ENCODE peak calls at places on chromosomes 6 and 20, in five cellular contexts. One of them, this sample, is unnamed.

GRCh38 chr6:88144637-88145297 is 21.4 kb downstream of the CNR1 start:
- DNase-seq in IMR-90: no peak
- DNase-seq in Caco-2: no peak
- DNase-seq in WTC11: no peak
- DNase-seq in CD8-positive, alpha-beta T cell: no peak
- DNase-seq in this sample: no peak

GRCh38 chr20:19652591-19653026 is 105.4 kb upstream of the RIN2 start:
- DNase-seq in Caco-2: no peak
- DNase-seq in CD8-positive, alpha-beta T cell: no peak
- DNase-seq in IMR-90: no peak
- DNase-seq in WTC11: no peak
- DNase-seq in this sample: no peak

GRCh38 chr20:6814945-6815344 is 47.5 kb downstream of the BMP2 start:
- DNase-seq in Caco-2: no peak
- DNase-seq in WTC11: no peak
- DNase-seq in CD8-positive, alpha-beta T cell: no peak
- DNase-seq in IMR-90: no peak
- DNase-seq in this sample: no peak

GRCh38 chr20:57650756-57651483 is 30.7 kb upstream of the ZBP1 start:
- DNase-seq in CD8-positive, alpha-beta T cell: no peak
- DNase-seq in Caco-2: no peak
- DNase-seq in IMR-90: no peak
- DNase-seq in WTC11: no peak
- DNase-seq in this sample: no peak

GRCh38 chr20:52727740-52728456 is 244.3 kb upstream of the TSHZ2 start:
- DNase-seq in Caco-2: no peak
- DNase-seq in CD8-positive, alpha-beta T cell: no peak
- DNase-seq in WTC11: no peak
- DNase-seq in IMR-90: no peak
- DNase-seq in this sample: no peak

GRCh38 chr6:113306552-113307145 is 550.5 kb upstream of the MARCKS start:
- DNase-seq in IMR-90: no peak
- DNase-seq in Caco-2: peak; percentile 64
- DNase-seq in WTC11: peak; percentile 54
- DNase-seq in CD8-positive, alpha-beta T cell: no peak
- DNase-seq in this sample: no peak

GRCh38 chr20:57317789-57318371 is 11.7 kb upstream of the SPO11 start:
- DNase-seq in IMR-90: no peak
- DNase-seq in WTC11: no peak
- DNase-seq in Caco-2: no peak
- DNase-seq in CD8-positive, alpha-beta T cell: no peak
- DNase-seq in this sample: no peak

GRCh38 chr20:23668477-23668951 is 20.3 kb downstream of the CST4 start:
- DNase-seq in CD8-positive, alpha-beta T cell: no peak
- DNase-seq in IMR-90: peak; percentile 50
- DNase-seq in WTC11: peak; percentile 72
- DNase-seq in Caco-2: peak; percentile 87
- DNase-seq in this sample: peak; percentile 63

DNA sequence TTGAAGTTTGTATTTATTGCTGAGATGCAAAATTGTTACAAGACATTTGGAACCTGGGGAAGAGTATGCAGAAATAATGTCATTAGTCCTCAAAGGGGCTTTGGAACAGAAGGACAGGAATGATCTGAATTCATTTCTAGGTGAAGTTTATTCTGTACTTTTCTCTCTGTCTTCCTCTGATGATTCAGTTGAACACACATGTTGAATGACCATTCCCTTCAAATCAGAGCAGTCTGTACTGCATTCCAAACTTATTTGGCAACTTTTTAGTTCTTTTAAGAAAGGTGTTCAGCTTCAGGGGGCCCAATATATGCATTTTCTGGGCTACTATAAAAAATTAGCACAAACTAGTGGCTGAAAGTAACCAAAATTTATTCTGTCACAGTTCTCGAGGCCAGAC is 213.9 kb upstream of the LAMP5 start:
- DNase-seq in CD8-positive, alpha-beta T cell: no peak
- DNase-seq in Caco-2: no peak
- DNase-seq in WTC11: no peak
- DNase-seq in IMR-90: peak; percentile 24
- DNase-seq in this sample: no peak
- TF ChIP-seq CTCF in CD8-positive, alpha-beta T cell: no peak
- TF ChIP-seq CTCF in Caco-2: no peak
- TF ChIP-seq CTCF in WTC11: no peak
- TF ChIP-seq CTCF in IMR-90: no peak
- TF ChIP-seq CTCF in this sample: no peak

GRCh38 chr6:68975064-68975463 is 340.0 kb downstream of the ADGRB3 start:
- DNase-seq in Caco-2: peak; percentile 32
- DNase-seq in WTC11: peak; percentile 19
- DNase-seq in CD8-positive, alpha-beta T cell: no peak
- DNase-seq in IMR-90: no peak
- DNase-seq in this sample: no peak

GRCh38 chr6:68978411-68978810 is 343.3 kb downstream of the ADGRB3 start:
- DNase-seq in Caco-2: no peak
- DNase-seq in WTC11: no peak
- DNase-seq in IMR-90: no peak
- DNase-seq in CD8-positive, alpha-beta T cell: no peak
- DNase-seq in this sample: no peak

DNA sequence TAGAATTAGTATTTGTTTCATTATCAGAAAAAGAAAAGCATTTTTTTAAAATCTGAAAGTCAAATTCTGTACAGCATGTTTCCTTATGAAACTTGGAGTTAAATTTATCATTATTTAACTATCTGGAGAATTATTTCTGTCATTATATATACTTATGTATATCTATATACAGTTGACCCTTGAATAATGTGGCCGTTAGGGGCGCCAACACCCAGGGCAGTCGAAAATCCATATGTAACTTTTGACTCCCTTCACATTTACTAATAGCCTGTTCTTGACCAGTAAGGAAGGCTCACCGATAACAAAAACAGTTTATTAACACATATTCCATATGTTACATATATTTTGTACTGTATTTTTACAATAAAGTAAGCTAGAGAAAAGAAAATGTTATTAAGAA is 341.2 kb downstream of the ADGRB3 start:
- DNase-seq in IMR-90: no peak
- DNase-seq in CD8-positive, alpha-beta T cell: no peak
- DNase-seq in WTC11: peak; percentile 15
- DNase-seq in Caco-2: no peak
- DNase-seq in this sample: no peak
- TF ChIP-seq CTCF in IMR-90: peak; percentile 18
- TF ChIP-seq CTCF in CD8-positive, alpha-beta T cell: no peak
- TF ChIP-seq CTCF in WTC11: no peak
- TF ChIP-seq CTCF in Caco-2: peak; percentile 38
- TF ChIP-seq CTCF in this sample: no peak

DNA sequence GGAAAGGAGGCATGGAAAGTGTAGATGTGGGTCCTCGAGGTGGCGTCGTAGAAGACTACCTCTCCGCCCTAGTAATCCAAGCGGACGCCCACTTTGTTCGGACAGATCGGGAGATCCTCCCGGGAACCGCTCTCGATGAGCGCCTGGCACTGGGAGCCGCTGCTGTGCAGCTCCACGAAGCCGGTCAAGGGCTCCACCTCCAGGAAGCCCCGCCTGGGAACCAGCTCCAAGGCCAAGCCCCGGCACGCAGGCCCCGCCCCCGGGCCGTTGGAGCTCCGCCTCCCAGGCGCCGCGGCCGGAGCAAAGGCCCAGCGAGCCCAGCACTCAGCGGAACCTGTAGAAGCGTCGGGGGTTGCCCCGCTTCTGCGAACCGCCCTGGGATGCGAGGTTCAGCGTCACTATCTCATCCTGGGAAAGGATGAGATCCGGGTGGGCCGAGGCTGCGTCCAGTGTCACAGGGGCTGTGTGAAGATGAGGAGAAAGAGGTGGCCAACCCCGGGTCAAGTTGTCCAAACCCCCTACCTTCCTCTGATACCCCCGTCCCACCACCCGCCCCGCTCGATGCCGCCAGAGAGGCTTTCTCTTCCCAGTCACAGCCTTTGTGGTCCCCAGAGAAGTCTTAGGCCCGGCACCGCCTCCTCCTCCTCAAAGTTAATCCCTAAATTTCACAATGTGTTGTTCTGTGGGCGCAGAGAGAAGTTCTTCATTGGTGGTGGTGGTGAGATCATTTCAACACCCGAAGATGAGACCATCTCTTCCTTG is 10.8 kb downstream of the TRIM31 start:
- DNase-seq in CD8-positive, alpha-beta T cell: peak; percentile 6
- DNase-seq in IMR-90: peak; percentile 77
- DNase-seq in Caco-2: peak; percentile 94
- DNase-seq in WTC11: peak; percentile 89
- DNase-seq in this sample: peak; percentile 63
- TF ChIP-seq CTCF in CD8-positive, alpha-beta T cell: no peak
- TF ChIP-seq CTCF in IMR-90: peak; percentile 33
- TF ChIP-seq CTCF in Caco-2: no peak
- TF ChIP-seq CTCF in WTC11: no peak
- TF ChIP-seq CTCF in this sample: no peak

GRCh38 chr6:36839819-36840379 is 655 bp upstream of the CPNE5 start:
- DNase-seq in IMR-90: no peak
- DNase-seq in CD8-positive, alpha-beta T cell: no peak
- DNase-seq in Caco-2: peak; percentile 61
- DNase-seq in WTC11: peak; percentile 52
- DNase-seq in this sample: peak; percentile 35
- TF ChIP-seq CTCF in IMR-90: peak; percentile 34
- TF ChIP-seq CTCF in CD8-positive, alpha-beta T cell: no peak
- TF ChIP-seq CTCF in Caco-2: no peak
- TF ChIP-seq CTCF in WTC11: no peak
- TF ChIP-seq CTCF in this sample: no peak

GRCh38 chr20:7924692-7925091 is 15.6 kb downstream of the HAO1 start:
- DNase-seq in Caco-2: no peak
- DNase-seq in IMR-90: peak; percentile 97
- DNase-seq in CD8-positive, alpha-beta T cell: no peak
- DNase-seq in WTC11: no peak
- DNase-seq in this sample: no peak

GRCh38 chr20:7926323-7926722 is 13.9 kb downstream of the HAO1 start:
- DNase-seq in IMR-90: no peak
- DNase-seq in WTC11: no peak
- DNase-seq in CD8-positive, alpha-beta T cell: no peak
- DNase-seq in Caco-2: no peak
- DNase-seq in this sample: no peak

GRCh38 chr20:7930386-7930785 is 9.9 kb downstream of the HAO1 start:
- DNase-seq in Caco-2: no peak
- DNase-seq in IMR-90: no peak
- DNase-seq in WTC11: no peak
- DNase-seq in CD8-positive, alpha-beta T cell: no peak
- DNase-seq in this sample: no peak

GRCh38 chr20:7926767-7927166 is 13.5 kb downstream of the HAO1 start:
- DNase-seq in Caco-2: peak; percentile 6
- DNase-seq in CD8-positive, alpha-beta T cell: no peak
- DNase-seq in IMR-90: peak; percentile 53
- DNase-seq in WTC11: no peak
- DNase-seq in this sample: no peak
- TF ChIP-seq CTCF in Caco-2: peak; percentile 44
- TF ChIP-seq CTCF in CD8-positive, alpha-beta T cell: no peak
- TF ChIP-seq CTCF in IMR-90: peak; percentile 59
- TF ChIP-seq CTCF in WTC11: peak; percentile 19
- TF ChIP-seq CTCF in this sample: peak; percentile 38

GRCh38 chr6:104718672-104719071 is 141.0 kb downstream of the HACE1 start:
- DNase-seq in WTC11: no peak
- DNase-seq in CD8-positive, alpha-beta T cell: no peak
- DNase-seq in Caco-2: no peak
- DNase-seq in IMR-90: no peak
- DNase-seq in this sample: no peak
- TF ChIP-seq CTCF in WTC11: no peak
- TF ChIP-seq CTCF in CD8-positive, alpha-beta T cell: no peak
- TF ChIP-seq CTCF in Caco-2: no peak
- TF ChIP-seq CTCF in IMR-90: no peak
- TF ChIP-seq CTCF in this sample: no peak

DNA sequence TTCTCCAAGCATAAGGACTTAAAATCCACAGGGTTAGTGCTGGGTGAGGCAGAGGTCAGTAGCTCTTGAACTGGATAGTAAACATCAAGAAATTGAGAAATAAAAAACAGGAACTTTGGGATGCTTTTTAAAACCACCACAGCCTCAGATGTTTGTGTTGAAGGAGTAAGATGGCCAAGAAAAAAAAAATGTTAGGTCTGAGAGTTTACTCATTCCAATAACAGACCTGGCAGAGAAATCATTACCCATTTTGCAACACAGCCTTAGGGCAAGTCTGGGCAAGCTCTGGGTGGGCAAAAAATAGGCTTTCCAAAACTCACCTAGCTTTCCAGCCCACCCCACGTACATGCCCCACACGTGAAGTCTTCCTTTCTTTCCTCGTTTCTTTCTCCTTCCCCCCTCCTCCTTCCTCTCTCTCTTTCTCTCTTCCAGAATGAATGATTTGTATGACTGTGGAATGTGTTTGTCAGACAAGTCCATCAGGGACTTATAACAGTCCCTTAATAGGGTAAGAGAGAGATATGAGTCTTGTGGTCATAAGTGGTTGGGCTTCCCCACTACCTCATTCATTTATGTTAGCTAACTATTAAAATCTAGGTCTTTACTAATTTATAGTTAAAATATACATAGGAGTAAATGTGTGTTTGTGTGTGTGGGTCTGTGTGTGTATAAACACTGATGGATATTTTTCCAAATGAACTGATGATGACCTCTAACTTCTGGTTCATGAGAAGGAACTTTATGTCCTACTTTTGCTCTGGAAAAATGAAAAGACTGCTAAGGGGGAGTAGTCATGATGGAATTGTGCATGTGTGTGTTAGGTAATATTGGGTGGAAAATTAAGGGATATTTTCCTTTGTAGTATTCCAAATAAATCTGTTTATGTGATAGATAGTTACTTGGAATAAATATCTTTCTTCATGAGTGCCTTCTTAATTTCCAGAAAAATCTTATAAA is 18.0 kb upstream of the DSE start:
- DNase-seq in WTC11: no peak
- DNase-seq in Caco-2: no peak
- DNase-seq in IMR-90: peak; percentile 63
- DNase-seq in CD8-positive, alpha-beta T cell: no peak
- DNase-seq in this sample: no peak
- TF ChIP-seq CTCF in WTC11: no peak
- TF ChIP-seq CTCF in Caco-2: no peak
- TF ChIP-seq CTCF in IMR-90: no peak
- TF ChIP-seq CTCF in CD8-positive, alpha-beta T cell: no peak
- TF ChIP-seq CTCF in this sample: no peak

DNA sequence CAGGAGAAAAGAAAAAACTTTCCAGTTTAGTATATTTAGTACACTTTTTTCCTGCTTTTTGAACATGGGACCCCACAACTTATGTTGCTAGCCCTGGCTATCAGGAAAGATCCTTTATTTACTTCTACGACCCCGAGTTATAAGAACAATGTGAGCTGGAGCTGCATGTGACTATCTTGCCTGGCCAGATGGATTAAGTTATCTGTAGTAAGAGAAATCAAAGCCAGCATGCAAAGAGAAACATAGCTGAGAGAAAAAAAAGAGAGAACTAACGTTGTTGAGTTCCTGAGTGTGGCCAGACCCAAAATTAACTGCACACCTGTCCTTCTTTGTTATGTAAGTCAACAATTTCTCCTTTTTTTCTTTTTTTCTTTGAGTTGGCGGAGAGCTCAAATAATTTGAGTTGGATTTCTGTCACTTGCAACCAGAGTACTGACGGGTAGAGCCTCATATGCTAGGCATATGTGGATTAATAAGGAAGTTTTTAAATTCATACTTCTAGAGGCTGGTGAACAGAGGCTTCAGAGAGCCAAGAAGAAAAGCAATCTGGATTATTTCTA is 219.5 kb downstream of the HACE1 start:
- DNase-seq in WTC11: no peak
- DNase-seq in Caco-2: no peak
- DNase-seq in IMR-90: no peak
- DNase-seq in CD8-positive, alpha-beta T cell: no peak
- DNase-seq in this sample: no peak
- TF ChIP-seq CTCF in WTC11: no peak
- TF ChIP-seq CTCF in Caco-2: no peak
- TF ChIP-seq CTCF in IMR-90: no peak
- TF ChIP-seq CTCF in CD8-positive, alpha-beta T cell: no peak
- TF ChIP-seq CTCF in this sample: no peak